ENCODE peak calls at places on chromosomes 7 and 10, in eight cellular contexts. B is stomach, F is lower lobe of right lung, R is fibroblast of the aortic adventitia, W is WERI-Rb-1, O is WTC11, C is Panc1, P is thyroid gland. V is an unnamed sample.

GRCh38 chr7:107045195-107045960 is 873 bp downstream of the PRKAR2B start:
- DNase-seq in B (no peak), C (no peak), F (no peak), W (no peak), P (no peak), O (peak; percentile 15), R (no peak), V (peak; percentile 16)

GRCh38 chr10:131431541-131431940 is 120.0 kb upstream of the TCERG1L start:
- DNase-seq in B (no peak), R (no peak), W (no peak), C (no peak), O (no peak), P (peak; percentile 8), F (no peak), V (no peak)

GRCh38 chr10:92108120-92108519 is 182.8 kb downstream of the CPEB3 start:
- DNase-seq in W (no peak), F (no peak), R (no peak), B (no peak), O (no peak), C (no peak), P (no peak), V (no peak)

GRCh38 chr10:106917452-106918055 is 247.0 kb downstream of the SORCS1 start:
- DNase-seq in O (no peak), C (no peak), B (peak; percentile 36), W (peak; percentile 63), R (no peak), F (peak; percentile 50), P (peak; percentile 92), V (no peak)

GRCh38 chr7:87028636-87029035 is 30.8 kb downstream of the ELAPOR2 start:
- DNase-seq in W (no peak), F (no peak), B (no peak), P (no peak), R (no peak), C (no peak), O (peak; percentile 16), V (no peak)

GRCh38 chr7:50206521-50207250 is 97.8 kb upstream of the IKZF1 start:
- DNase-seq in B (no peak), F (peak; percentile 59), R (no peak), O (no peak), C (no peak), P (no peak), W (no peak), V (no peak)

GRCh38 chr7:118352854-118353453 is 128.4 kb downstream of the ANKRD7 start:
- DNase-seq in W (no peak), C (peak; percentile 5), B (no peak), O (no peak), R (peak; percentile 6), P (no peak), F (no peak), V (no peak)

GRCh38 chr10:68154211-68154497 is 44.9 kb downstream of the MYPN start:
- DNase-seq in F (no peak), B (no peak), R (peak; percentile 63), C (no peak), W (no peak), O (no peak), P (peak; percentile 19), V (peak; percentile 7)

GRCh38 chr10:122856902-122857301 is 11.2 kb upstream of the CUZD1 start:
- DNase-seq in C (no peak), B (no peak), P (no peak), F (no peak), W (no peak), R (no peak), O (no peak), V (no peak)

GRCh38 chr10:60615551-60615950 is 162.7 kb upstream of the CDK1 start:
- DNase-seq in O (no peak), W (no peak), C (no peak), P (no peak), R (peak; percentile 14), F (no peak), B (no peak), V (no peak)

GRCh38 chr7:159030490-159031134 is 114.1 kb downstream of the VIPR2 start:
- DNase-seq in F (peak; percentile 76), C (no peak), O (peak; percentile 88), W (peak; percentile 85), B (peak; percentile 64), P (peak; percentile 42), R (no peak), V (peak; percentile 80)

GRCh38 chr10:66637273-66638036 is 288.4 kb upstream of the LRRTM3 start:
- DNase-seq in O (no peak), F (no peak), W (no peak), P (no peak), C (no peak), B (no peak), R (no peak), V (no peak)

GRCh38 chr7:29202651-29203069 is 8.1 kb downstream of the CHN2 start:
- DNase-seq in O (no peak), F (peak; percentile 58), B (no peak), R (no peak), W (no peak), C (no peak), P (no peak), V (no peak)

GRCh38 chr7:44313016-44313415 is 12.4 kb downstream of the CAMK2B start:
- DNase-seq in R (no peak), C (no peak), F (no peak), W (no peak), P (no peak), B (peak; percentile 16), O (no peak), V (no peak)

GRCh38 chr7:144000020-144000419 is at the start of gene OR6B1:
- DNase-seq in C (no peak), B (no peak), W (no peak), F (no peak), R (no peak), O (no peak), P (no peak), V (no peak)

GRCh38 chr10:85124592-85124991 is 796.2 kb downstream of the CCSER2 start:
- DNase-seq in O (no peak), R (no peak), B (no peak), W (no peak), P (peak; percentile 89), F (no peak), C (no peak), V (no peak)

GRCh38 chr10:79102056-79102874 is 33.5 kb downstream of the ZMIZ1 start:
- DNase-seq in B (peak; percentile 65), P (peak; percentile 95), W (peak; percentile 86), O (no peak), F (no peak), R (peak; percentile 64), C (no peak), V (peak; percentile 62)

GRCh38 chr7:47484457-47484856 is 97.5 kb downstream of the TNS3 start:
- DNase-seq in B (no peak), C (no peak), F (no peak), O (no peak), W (no peak), P (no peak), R (no peak), V (no peak)

GRCh38 chr7:142434666-142435174 is 176.9 kb upstream of the PRSS58 start:
- DNase-seq in P (no peak), W (no peak), C (no peak), R (no peak), F (no peak), O (no peak), B (no peak), V (no peak)

GRCh38 chr7:6121141-6121540 is 90.0 kb downstream of the ANKRD61 start:
- DNase-seq in C (no peak), O (no peak), F (no peak), B (no peak), P (no peak), R (peak; percentile 26), W (no peak), V (no peak)

GRCh38 chr7:85023066-85023687 is 163.7 kb downstream of the SEMA3D start:
- DNase-seq in W (peak; percentile 21), B (no peak), O (no peak), R (peak; percentile 76), C (no peak), P (peak; percentile 4), F (no peak), V (peak; percentile 35)

DNA sequence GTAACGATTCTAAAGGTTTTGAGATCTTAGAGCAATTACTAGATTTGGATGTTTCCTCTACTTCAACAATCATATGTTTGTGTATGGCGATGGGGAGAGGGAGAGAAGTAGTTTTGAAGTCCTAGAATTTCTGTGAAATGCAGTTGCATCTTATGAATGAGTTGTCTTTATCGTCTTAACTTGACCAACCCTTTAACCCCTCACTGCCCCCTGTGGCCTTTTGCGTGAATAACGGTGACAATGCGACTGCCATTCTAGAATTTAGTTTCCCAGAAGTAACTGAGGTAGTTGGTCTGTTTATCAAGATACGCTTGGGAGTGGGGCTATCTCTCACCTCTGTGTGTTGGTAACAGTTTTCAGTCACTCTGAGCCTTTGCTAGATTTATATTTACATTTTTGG is 204.6 kb downstream of the HDAC9 start:
- DNase-seq in F (no peak), O (peak; percentile 42), P (no peak), B (no peak), R (no peak), C (no peak), W (peak; percentile 23), V (no peak)
- TF ChIP-seq CTCF in F (no peak), O (no peak), P (no peak), B (no peak), R (no peak), C (peak; percentile 51), W (peak; percentile 35), V (no peak)

DNA sequence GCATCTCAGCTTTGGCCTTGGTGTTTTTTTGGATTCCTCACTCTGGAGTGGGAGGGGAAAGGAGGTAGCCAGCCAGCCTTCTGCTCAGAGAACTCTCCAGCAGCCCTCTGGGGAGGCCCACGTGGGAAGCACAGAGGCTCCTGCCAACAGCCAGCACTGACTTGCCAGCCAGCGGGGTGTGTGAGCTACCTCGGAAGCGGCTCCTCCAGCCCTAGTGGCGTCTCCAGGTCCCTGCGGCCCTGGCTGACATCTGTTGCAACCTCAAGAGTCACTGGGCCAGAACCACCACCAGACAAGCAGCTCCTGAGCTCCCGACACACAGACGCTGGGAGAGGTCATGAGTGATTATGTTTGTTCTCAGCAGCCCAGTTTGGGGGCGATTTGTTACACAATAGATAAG is 180.2 kb upstream of the FZD8 start:
- DNase-seq in C (no peak), F (peak; percentile 80), O (peak; percentile 73), W (peak; percentile 98), B (peak; percentile 31), R (peak; percentile 91), P (peak; percentile 97), V (peak; percentile 60)
- TF ChIP-seq CTCF in C (no peak), F (no peak), O (no peak), W (peak; percentile 74), B (peak; percentile 19), R (peak; percentile 72), P (peak; percentile 66), V (peak; percentile 15)

GRCh38 chr10:121644501-121644900 is 46.3 kb upstream of the FGFR2 start:
- DNase-seq in W (no peak), C (no peak), R (no peak), P (no peak), F (no peak), O (no peak), B (no peak), V (peak; percentile 36)
- TF ChIP-seq CTCF in W (no peak), C (no peak), R (no peak), P (no peak), F (no peak), O (no peak), B (no peak), V (no peak)

DNA sequence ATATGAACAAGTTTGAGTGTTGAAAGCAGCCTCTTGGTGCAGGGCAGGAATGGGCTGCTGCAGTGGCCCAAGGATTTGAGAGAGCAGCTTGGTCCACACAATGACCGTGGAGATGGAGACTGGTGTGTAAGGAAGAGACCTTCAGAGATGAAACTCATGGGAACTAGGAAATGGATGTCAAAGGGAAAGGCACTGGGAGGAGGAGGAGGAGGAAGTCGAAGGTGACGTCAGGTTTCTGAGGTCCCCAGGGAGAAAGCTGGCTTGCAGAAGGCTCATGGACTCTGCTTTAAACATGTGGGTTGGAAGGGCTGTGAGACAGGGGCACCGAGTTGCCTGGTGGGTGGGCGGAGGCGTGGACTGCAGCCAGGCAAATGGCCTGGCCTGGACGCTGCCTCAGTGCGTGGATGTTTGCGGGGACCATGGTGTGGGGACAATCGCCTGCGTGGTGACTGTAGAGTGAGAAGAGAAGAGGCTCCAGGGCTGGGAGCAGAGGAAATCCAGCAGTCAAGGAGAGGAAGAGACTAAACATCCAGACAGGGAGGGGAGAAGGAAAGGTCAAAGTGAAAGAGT is 14.6 kb downstream of the C10orf71 start:
- DNase-seq in P (no peak), O (no peak), B (no peak), C (no peak), R (no peak), F (no peak), W (no peak), V (no peak)
- TF ChIP-seq CTCF in P (no peak), O (no peak), B (no peak), C (no peak), R (no peak), F (no peak), W (no peak), V (no peak)